ENCODE peak calls at places on chromosomes 4 and X, in seven cellular contexts. G is HCT116, N is SK-N-SH, C is HepG2, R is K562, X is H1, D is GM12878. I is an unnamed sample.
A peak's percentile ranks its signal among the peaks of the same experiment; 100 is the strongest.

GRCh38 chrX:154013614-154014360 is 5.9 kb downstream of the IRAK1 start:
- DNase-seq in G (no peak), N (peak; percentile 88), C (no peak), R (peak; percentile 66), X (no peak), D (no peak), I (no peak)

GRCh38 chr4:24174622-24175021 is 284.8 kb upstream of the PPARGC1A start:
- DNase-seq in G (no peak), N (no peak), C (no peak), R (no peak), X (no peak), D (no peak), I (no peak)

GRCh38 chrX:72714471-72714916 is 388 bp upstream of the PHKA1 start:
- DNase-seq in G (peak; percentile 7), N (peak; percentile 66), C (peak; percentile 12), R (peak; percentile 21), X (peak; percentile 9), D (no peak), I (peak; percentile 42)

GRCh38 chrX:78643106-78643505 is 16.0 kb downstream of the RTL3 start:
- DNase-seq in G (no peak), N (no peak), C (no peak), R (no peak), X (no peak), D (no peak), I (no peak)

GRCh38 chr4:134243742-134244713 is 42.4 kb upstream of the PABPC4L start:
- DNase-seq in G (no peak), N (no peak), C (no peak), R (no peak), X (no peak), D (no peak), I (no peak)

GRCh38 chr4:140469806-140470733 is 28.0 kb downstream of the MGAT4D start:
- DNase-seq in G (no peak), N (no peak), C (no peak), R (no peak), X (no peak), D (no peak), I (no peak)

GRCh38 chr4:119623025-119623424 is 5.6 kb downstream of the PDE5A start:
- DNase-seq in G (no peak), N (no peak), C (no peak), R (no peak), X (no peak), D (no peak), I (no peak)

GRCh38 chrX:153684447-153685178 is 3.1 kb upstream of the SLC6A8 start:
- DNase-seq in G (no peak), N (no peak), C (peak; percentile 43), R (no peak), X (no peak), D (no peak), I (no peak)

GRCh38 chr4:173025131-173025530 is 143.5 kb upstream of the GALNT7 start:
- DNase-seq in G (peak; percentile 76), N (peak; percentile 60), C (peak; percentile 38), R (peak; percentile 77), X (peak; percentile 27), D (peak; percentile 16), I (peak; percentile 51)

GRCh38 chrX:12648995-12649394 is 142.2 kb upstream of the PRPS2 start:
- DNase-seq in G (no peak), N (no peak), C (no peak), R (peak; percentile 14), X (no peak), D (no peak), I (no peak)

GRCh38 chr4:118941799-118942198 is 53.1 kb downstream of the SYNPO2 start:
- DNase-seq in G (no peak), N (no peak), C (no peak), R (no peak), X (no peak), D (no peak), I (no peak)

GRCh38 chr4:15543537-15544195 is 74.0 kb downstream of the CC2D2A start:
- DNase-seq in G (no peak), N (peak; percentile 19), C (no peak), R (no peak), X (no peak), D (no peak), I (peak; percentile 46)

GRCh38 chr4:184357783-184358182 is 116.6 kb downstream of the IRF2 start:
- DNase-seq in G (no peak), N (no peak), C (no peak), R (no peak), X (no peak), D (no peak), I (no peak)

GRCh38 chrX:12984629-12985303 is 9.9 kb downstream of the TMSB4X start:
- DNase-seq in G (peak; percentile 21), N (no peak), C (no peak), R (peak; percentile 56), X (no peak), D (no peak), I (no peak)

GRCh38 chrX:135520022-135520552 is 373 bp upstream of the INTS6L start:
- DNase-seq in G (no peak), N (no peak), C (no peak), R (no peak), X (no peak), D (no peak), I (no peak)

GRCh38 chr4:170091069-170091696 is 1.4 kb upstream of the AADAT start:
- DNase-seq in G (no peak), N (no peak), C (no peak), R (no peak), X (no peak), D (no peak), I (no peak)
- TF ChIP-seq YY1 in G (no peak), N (no peak), C (no peak), R (no peak), X (no peak), D (no peak), I (no peak)

GRCh38 chr4:153447175-153447887 is 18.8 kb upstream of the TMEM131L start:
- DNase-seq in G (no peak), N (no peak), C (no peak), R (no peak), X (no peak), D (no peak), I (no peak)
- TF ChIP-seq YY1 in G (no peak), N (no peak), C (no peak), R (no peak), X (no peak), D (no peak), I (no peak)

GRCh38 chr4:128571747-128572146 is 237.8 kb upstream of the JADE1 start:
- DNase-seq in G (peak; percentile 13), N (no peak), C (no peak), R (no peak), X (no peak), D (no peak), I (no peak)

GRCh38 chr4:128574706-128575105 is 234.8 kb upstream of the JADE1 start:
- DNase-seq in G (peak; percentile 40), N (peak; percentile 42), C (peak; percentile 32), R (peak; percentile 89), X (peak; percentile 81), D (peak; percentile 25), I (peak; percentile 59)

GRCh38 chr4:128570380-128570779 is 239.1 kb upstream of the JADE1 start:
- DNase-seq in G (no peak), N (no peak), C (no peak), R (peak; percentile 37), X (no peak), D (no peak), I (no peak)

GRCh38 chr4:128572778-128573241 is 236.7 kb upstream of the JADE1 start:
- DNase-seq in G (no peak), N (no peak), C (no peak), R (no peak), X (no peak), D (no peak), I (no peak)

GRCh38 chr4:128573781-128574508 is 235.6 kb upstream of the JADE1 start:
- DNase-seq in G (no peak), N (no peak), C (peak; percentile 70), R (no peak), X (no peak), D (no peak), I (no peak)
- TF ChIP-seq YY1 in G (no peak), N (no peak), C (no peak), R (no peak), X (no peak), D (no peak), I (no peak)

DNA sequence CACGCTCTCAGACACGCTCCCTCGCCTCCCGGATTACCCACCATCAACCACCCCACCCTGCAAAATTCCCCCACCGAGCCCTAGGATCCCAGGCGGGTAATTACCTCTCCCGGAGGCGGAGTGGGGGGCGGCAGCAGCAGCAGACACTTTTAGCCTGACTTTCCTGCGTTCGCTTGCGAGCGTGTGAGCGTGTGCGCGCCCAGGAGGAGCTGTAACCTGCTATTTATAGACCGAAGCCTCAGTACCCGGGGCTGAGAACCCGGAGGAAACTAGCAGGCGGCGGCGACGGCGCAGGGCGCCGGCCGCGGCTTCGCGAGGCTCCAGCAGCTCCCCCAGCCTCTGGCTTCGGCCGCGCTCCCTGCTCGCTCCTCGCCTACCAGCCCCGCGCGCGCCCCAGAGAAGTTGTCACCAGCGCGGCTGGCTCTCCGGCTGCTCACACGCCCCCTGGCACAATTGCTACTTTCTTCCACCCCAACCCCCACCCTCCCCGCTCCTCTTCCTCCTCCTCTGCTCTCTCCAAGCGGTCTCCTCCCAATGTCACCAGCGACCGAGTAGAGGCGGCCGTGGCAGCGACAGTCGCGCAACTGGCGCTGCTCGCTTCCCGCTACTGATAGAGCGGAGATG is at the start of gene INPP4B:
- DNase-seq in G (peak; percentile 13), N (peak; percentile 77), C (no peak), R (no peak), X (no peak), D (no peak), I (no peak)
- TF ChIP-seq YY1 in G (no peak), N (no peak), C (no peak), R (no peak), X (no peak), D (no peak), I (no peak)